ENCODE peak calls at places on chromosomes 12 and 14, in eight cellular contexts. E is non-pigmented ciliary epithelial cell; N is stimulated activated CD4-positive, alpha-beta T cell treated with anti-CD3 and anti-CD28 coated beads, Interleukin-1b, Interleukin-23, amount 100 ng/mL, for 1 hour; D is iPS DF 6.9; Q is small intestine; F is activated T-cell treated with anti-CD3 and anti-CD28 coated beads, Interleukin-2, amount 50 U/mL, for 72 hours; H is anterior cingulate cortex; Z is ovary. C is an unnamed sample.

GRCh38 chr12:125633686-125634085 is 568.5 kb downstream of the AACS start:
- DNase-seq in N (no peak), F (no peak), E (no peak), D (no peak), Z (no peak), H (no peak), Q (no peak), C (no peak)

GRCh38 chr12:83802011-83802410 is 1110.6 kb downstream of the SLC6A15 start:
- DNase-seq in E (no peak), Q (no peak), D (no peak), N (no peak), F (no peak), H (no peak), Z (no peak), C (no peak)

GRCh38 chr12:94603434-94604068 is 46.8 kb downstream of the TMCC3 start:
- DNase-seq in F (peak), E (no peak), Q (peak), H (no peak), D (peak), N (peak), Z (no peak), C (peak)

GRCh38 chr14:89416002-89416995 is 734 bp downstream of the FOXN3 start:
- DNase-seq in E (peak), D (peak), F (peak), H (peak), N (peak), Q (peak), Z (peak), C (peak)

GRCh38 chr12:62660763-62661162 is 194.1 kb downstream of the MON2 start:
- DNase-seq in F (no peak), E (peak), Z (no peak), H (no peak), N (no peak), D (no peak), Q (no peak), C (peak)

GRCh38 chr12:66905201-66905600 is 226.3 kb upstream of the GRIP1 start:
- DNase-seq in H (no peak), D (no peak), Z (no peak), E (no peak), F (no peak), N (no peak), Q (no peak), C (no peak)

GRCh38 chr12:125296701-125297100 is 231.5 kb downstream of the AACS start:
- DNase-seq in H (no peak), N (no peak), Z (no peak), D (no peak), F (no peak), E (no peak), Q (no peak), C (no peak)

GRCh38 chr14:23066368-23066767 is 9.0 kb upstream of the CDH24 start:
- DNase-seq in D (no peak), E (no peak), Q (no peak), N (no peak), F (no peak), H (no peak), Z (no peak), C (no peak)

GRCh38 chr12:59719701-59720100 is 123.9 kb downstream of the SLC16A7 start:
- DNase-seq in D (no peak), H (no peak), Z (no peak), N (no peak), Q (no peak), F (no peak), E (no peak), C (no peak)

GRCh38 chr12:50232771-50233209 is 50.5 kb downstream of the LIMA1 start:
- DNase-seq in D (no peak), Z (no peak), N (no peak), Q (no peak), E (no peak), H (no peak), F (no peak), C (no peak)

GRCh38 chr12:1579626-1580025 is 14.8 kb downstream of the FBXL14 start:
- DNase-seq in Q (no peak), D (no peak), F (no peak), Z (no peak), E (no peak), N (no peak), H (no peak), C (no peak)

GRCh38 chr14:69317780-69318179 is 57.8 kb downstream of the GALNT16 start:
- DNase-seq in Z (no peak), F (no peak), H (no peak), E (no peak), Q (no peak), N (no peak), D (no peak), C (no peak)

GRCh38 chr12:69698769-69699540 is at the start of gene BEST3:
- DNase-seq in N (no peak), D (no peak), Z (no peak), Q (no peak), E (no peak), F (no peak), H (no peak), C (no peak)

GRCh38 chr12:90652280-90652679 is 302.7 kb downstream of the CCER1 start:
- DNase-seq in Q (no peak), D (peak), E (no peak), N (no peak), F (no peak), H (no peak), Z (no peak), C (no peak)

GRCh38 chr12:104588048-104588942 is 131.5 kb downstream of the CHST11 start:
- DNase-seq in Z (no peak), F (no peak), E (peak), D (no peak), Q (peak), H (no peak), N (no peak), C (peak)

GRCh38 chr12:75990189-75990912 is 41.2 kb downstream of the PHLDA1 start:
- DNase-seq in Q (no peak), E (no peak), N (no peak), H (no peak), D (no peak), F (no peak), Z (no peak), C (peak)

GRCh38 chr14:103527408-103528157 is 1.4 kb upstream of the TRMT61A start:
- DNase-seq in E (no peak), N (no peak), D (no peak), Z (no peak), Q (no peak), H (no peak), F (peak), C (no peak)

GRCh38 chr12:4353785-4354208 is 25.7 kb downstream of the FGF23 start:
- DNase-seq in Z (no peak), H (peak), Q (peak), D (no peak), E (no peak), N (no peak), F (peak), C (peak)

GRCh38 chr14:94180655-94181271 is 6.6 kb downstream of the PPP4R4 start:
- DNase-seq in Q (peak), H (peak), Z (no peak), F (no peak), E (no peak), N (no peak), D (no peak), C (peak)

GRCh38 chr12:64691793-64692583 is 67.2 kb downstream of the GNS start:
- DNase-seq in Z (no peak), N (no peak), H (no peak), E (no peak), D (no peak), Q (no peak), F (no peak), C (no peak)

GRCh38 chr12:107461222-107461980 is 224.2 kb upstream of the PWP1 start:
- DNase-seq in F (no peak), Z (no peak), D (no peak), Q (no peak), H (no peak), N (no peak), E (peak), C (no peak)

GRCh38 chr14:20302042-20302761 is 3.5 kb downstream of the TTC5 start:
- DNase-seq in N (no peak), E (peak), H (no peak), F (no peak), Z (no peak), Q (no peak), D (no peak), C (no peak)

GRCh38 chr12:110936367-110937103 is 16.2 kb upstream of the MYL2 start:
- DNase-seq in E (no peak), F (no peak), Z (no peak), H (no peak), N (no peak), D (no peak), Q (no peak), C (no peak)

GRCh38 chr12:102475355-102475754 is 5.0 kb downstream of the IGF1 start:
- DNase-seq in F (no peak), E (no peak), Z (no peak), N (no peak), Q (no peak), D (no peak), H (no peak), C (no peak)

GRCh38 chr12:123990512-123990911 is 17.5 kb downstream of the ZNF664 start:
- DNase-seq in Z (no peak), Q (peak), F (no peak), D (no peak), E (no peak), N (no peak), H (no peak), C (no peak)

GRCh38 chr12:121397521-121397920 is 2.4 kb upstream of the RNF34 start:
- DNase-seq in F (no peak), N (no peak), Q (no peak), D (no peak), Z (no peak), E (no peak), H (no peak), C (no peak)

GRCh38 chr14:23285530-23286019 is 357 bp downstream of the HOMEZ start:
- DNase-seq in Q (no peak), F (no peak), H (no peak), E (no peak), D (no peak), N (no peak), Z (no peak), C (no peak)

GRCh38 chr14:54650331-54651017 is 83.5 kb downstream of the SAMD4A start:
- DNase-seq in Q (no peak), E (no peak), F (no peak), N (no peak), H (peak), D (no peak), Z (no peak), C (no peak)

GRCh38 chr14:71142375-71143038 is 235.2 kb downstream of the PCNX1 start:
- DNase-seq in Z (no peak), E (peak), D (no peak), F (peak), N (no peak), Q (peak), H (no peak), C (no peak)

GRCh38 chr12:109910254-109910968 is 10.3 kb downstream of the TCHP start:
- DNase-seq in D (no peak), Z (no peak), E (no peak), H (no peak), N (no peak), F (no peak), Q (no peak), C (no peak)

GRCh38 chr12:28967426-28967825 is 181.7 kb upstream of the FAR2 start:
- DNase-seq in F (no peak), H (no peak), N (no peak), E (no peak), Q (no peak), D (no peak), Z (no peak), C (no peak)

GRCh38 chr12:67096533-67097318 is 172.4 kb upstream of the CAND1 start:
- DNase-seq in F (no peak), Z (no peak), Q (no peak), N (no peak), D (no peak), E (no peak), H (no peak), C (peak)

GRCh38 chr12:27163894-27164293 is 80.2 kb upstream of the STK38L start:
- DNase-seq in H (no peak), Q (peak), Z (no peak), D (no peak), E (no peak), N (no peak), F (no peak), C (no peak)

GRCh38 chr12:61956545-61956944 is 303.7 kb upstream of the USP15 start:
- DNase-seq in Z (no peak), E (no peak), Q (no peak), H (no peak), N (no peak), F (no peak), D (no peak), C (no peak)

GRCh38 chr12:543114-543451 is 83.3 kb downstream of the B4GALNT3 start:
- DNase-seq in F (no peak), Z (no peak), D (no peak), E (no peak), Q (no peak), N (no peak), H (no peak), C (no peak)

GRCh38 chr14:63276492-63277342 is 42.0 kb downstream of the GPHB5 start:
- DNase-seq in E (peak), N (no peak), F (no peak), D (no peak), Q (peak), Z (no peak), H (peak), C (peak)

GRCh38 chr12:87848248-87848868 is 180.8 kb downstream of the C12orf50 start:
- DNase-seq in Z (no peak), F (no peak), N (no peak), E (peak), D (no peak), Q (peak), H (peak), C (peak)

GRCh38 chr12:7557227-7557626 is 53.6 kb upstream of the CD163 start:
- DNase-seq in Z (no peak), D (no peak), F (no peak), E (no peak), N (no peak), H (peak), Q (no peak), C (no peak)

GRCh38 chr12:65532162-65532561 is 253.7 kb downstream of the MSRB3 start:
- DNase-seq in Z (no peak), H (no peak), N (no peak), D (no peak), Q (no peak), F (no peak), E (peak), C (no peak)

GRCh38 chr12:20474443-20474842 is 106.1 kb downstream of the PDE3A start:
- DNase-seq in N (no peak), Z (no peak), Q (no peak), H (no peak), F (no peak), D (no peak), E (no peak), C (no peak)

C was measured in HT-29.